ENCODE peak calls at places on chromosomes 1 and 21, in six cellular contexts. Y is stomach, O is A549, N is SK-N-SH, Z is ovary, B is K562. A is an unnamed sample.
A peak's percentile ranks its signal among the peaks of the same experiment; 100 is the strongest.

GRCh38 chr21:41242238-41242829 is 74.3 kb upstream of the FAM3B start:
- DNase-seq in O (no peak), B (no peak), Y (no peak), Z (no peak), N (no peak), A (no peak)

GRCh38 chr1:224766266-224766665 is 150.1 kb downstream of the CNIH3 start:
- DNase-seq in Y (no peak), N (no peak), Z (no peak), B (no peak), O (no peak), A (no peak)

GRCh38 chr1:115283681-115284146 is 54.3 kb downstream of the NGF start:
- DNase-seq in N (no peak), B (no peak), Y (no peak), O (no peak), Z (peak; percentile 71), A (no peak)

GRCh38 chr1:165897326-165898303 is 70.2 kb downstream of the UCK2 start:
- DNase-seq in O (no peak), N (peak; percentile 47), Y (no peak), B (no peak), Z (no peak), A (no peak)

GRCh38 chr1:24236170-24237045 is 49.3 kb upstream of the IFNLR1 start:
- DNase-seq in N (no peak), O (peak; percentile 27), B (no peak), Y (peak; percentile 43), Z (no peak), A (no peak)

GRCh38 chr1:187689137-187689536 is 860.4 kb downstream of the PLA2G4A start:
- DNase-seq in O (no peak), Z (no peak), Y (peak; percentile 65), N (no peak), B (no peak), A (no peak)

GRCh38 chr1:43432907-43433306 is 20.8 kb downstream of the HYI start:
- DNase-seq in Z (no peak), N (no peak), O (no peak), B (no peak), Y (no peak), A (no peak)

GRCh38 chr1:50929376-50929958 is 30.6 kb downstream of the FAF1 start:
- DNase-seq in N (peak; percentile 27), Z (no peak), Y (no peak), O (peak; percentile 39), B (no peak), A (no peak)

DNA sequence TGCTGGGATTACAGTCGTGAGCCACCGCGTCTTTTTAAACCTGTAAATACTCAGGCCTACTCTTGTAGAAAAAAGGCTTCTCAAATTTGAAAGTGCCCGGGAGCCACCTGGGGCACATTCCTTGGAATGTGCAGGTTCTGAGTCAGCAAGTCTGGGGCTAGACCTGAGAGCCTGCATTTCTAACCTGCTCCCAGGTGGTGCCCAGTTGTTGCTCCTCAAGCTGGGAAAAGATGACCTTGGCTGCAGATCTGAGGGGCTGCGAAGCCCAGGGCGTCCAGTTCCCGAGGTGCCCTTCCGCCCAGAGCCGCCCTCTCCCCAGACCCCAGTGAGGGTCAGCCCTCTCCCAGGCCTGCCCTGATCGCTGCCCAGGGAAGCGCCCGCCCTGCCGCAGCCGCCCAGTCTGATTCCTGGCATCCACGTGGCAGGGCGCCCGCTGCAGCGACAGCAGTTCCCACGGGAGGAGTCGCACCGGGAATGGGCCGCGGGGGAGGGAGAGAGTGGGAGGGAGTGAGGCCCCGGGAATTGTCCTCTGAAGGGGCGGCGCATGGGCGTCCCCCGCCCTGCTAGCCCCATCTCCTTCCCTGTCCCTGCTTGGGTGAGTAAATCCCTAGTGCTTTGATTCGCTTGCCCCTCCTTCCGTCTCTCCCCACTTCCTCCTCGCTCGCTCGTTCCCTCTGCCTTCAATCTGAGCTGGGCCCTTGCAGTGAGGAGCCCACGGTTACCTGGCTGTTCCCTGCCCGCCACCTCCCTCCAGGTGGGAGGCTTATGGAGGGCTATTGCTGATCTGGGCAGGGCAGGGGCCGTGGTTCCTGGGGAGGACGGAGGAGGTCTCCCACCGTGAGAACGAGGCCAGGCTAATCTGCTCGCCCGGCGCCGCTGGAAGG is 18.8 kb upstream of the TENT5B start:
- DNase-seq in Z (peak; percentile 77), Y (peak; percentile 86), N (peak; percentile 38), O (no peak), B (no peak), A (no peak)
- TF ChIP-seq EP300 in Z (no peak), Y (peak; percentile 45), N (no peak), O (no peak), B (no peak), A (no peak)

GRCh38 chr1:167404161-167404888 is 114.0 kb downstream of the CD247 start:
- DNase-seq in B (no peak), Y (no peak), O (no peak), N (no peak), Z (no peak), A (no peak)

GRCh38 chr1:167404908-167405307 is 113.4 kb downstream of the CD247 start:
- DNase-seq in O (no peak), Z (no peak), Y (no peak), N (no peak), B (no peak), A (no peak)

GRCh38 chr1:167400359-167400953 is 117.9 kb downstream of the CD247 start:
- DNase-seq in O (no peak), B (no peak), Y (no peak), Z (no peak), N (no peak), A (no peak)

GRCh38 chr1:167401260-167401873 is 117.0 kb downstream of the CD247 start:
- DNase-seq in N (peak; percentile 48), O (peak; percentile 74), B (peak; percentile 54), Z (no peak), Y (peak; percentile 50), A (peak; percentile 43)
- TF ChIP-seq CTCF in N (peak; percentile 65), O (peak; percentile 81), B (peak; percentile 86), Z (peak; percentile 10), Y (no peak), A (peak; percentile 17)

GRCh38 chr1:70205437-70206118 is at the start of gene LRRC40:
- DNase-seq in Z (peak; percentile 98), N (peak; percentile 91), B (peak; percentile 90), Y (peak; percentile 96), O (peak; percentile 93), A (peak; percentile 90)
- TF ChIP-seq EP300 in Z (no peak), N (peak; percentile 12), B (peak; percentile 60), Y (no peak), O (no peak), A (peak; percentile 63)

GRCh38 chr1:232260045-232260444 is 369.9 kb downstream of the SIPA1L2 start:
- DNase-seq in Z (no peak), N (no peak), O (no peak), Y (no peak), B (no peak), A (no peak)
- TF ChIP-seq CTCF in Z (no peak), N (no peak), O (no peak), Y (no peak), B (no peak), A (no peak)

A was measured in tibial nerve.